ENCODE peak calls at places on chromosome 2, in four cellular contexts. B is HepG2, D is K562, R is HCT116. K is an unnamed sample.

GRCh38 chr2:9243357-9243756 is 36.7 kb downstream of the ASAP2 start:
- DNase-seq in R (no peak), D (no peak), B (no peak), K (no peak)

GRCh38 chr2:111679202-111679601 is 204.8 kb downstream of the ANAPC1 start:
- DNase-seq in B (no peak), D (no peak), R (no peak), K (no peak)

GRCh38 chr2:64063454-64063853 is 44.2 kb upstream of the VPS54 start:
- DNase-seq in B (no peak), D (no peak), R (no peak), K (no peak)

GRCh38 chr2:72722492-72723090 is 103.2 kb downstream of the EXOC6B start:
- DNase-seq in D (no peak), B (peak), R (no peak), K (no peak)

GRCh38 chr2:230944123-230944653 is 19.1 kb upstream of the GPR55 start:
- DNase-seq in D (no peak), R (no peak), B (no peak), K (peak)

GRCh38 chr2:205684871-205685313 is 2.6 kb downstream of the NRP2 start:
- DNase-seq in B (no peak), R (no peak), D (no peak), K (no peak)

GRCh38 chr2:172839446-172839845 is 103.8 kb downstream of the RAPGEF4 start:
- DNase-seq in D (no peak), R (no peak), B (no peak), K (no peak)

GRCh38 chr2:61763605-61764034 is 90.2 kb downstream of the FAM161A start:
- DNase-seq in R (peak), D (peak), B (peak), K (no peak)

GRCh38 chr2:142693171-142693950 is 184.1 kb upstream of the KYNU start:
- DNase-seq in B (no peak), R (no peak), D (no peak), K (no peak)

GRCh38 chr2:54107903-54108615 is 7.4 kb upstream of the ACYP2 start:
- DNase-seq in B (no peak), R (no peak), D (no peak), K (no peak)

GRCh38 chr2:113278073-113278811 is 479 bp downstream of the PAX8 start:
- DNase-seq in B (no peak), R (no peak), D (no peak), K (no peak)

DNA sequence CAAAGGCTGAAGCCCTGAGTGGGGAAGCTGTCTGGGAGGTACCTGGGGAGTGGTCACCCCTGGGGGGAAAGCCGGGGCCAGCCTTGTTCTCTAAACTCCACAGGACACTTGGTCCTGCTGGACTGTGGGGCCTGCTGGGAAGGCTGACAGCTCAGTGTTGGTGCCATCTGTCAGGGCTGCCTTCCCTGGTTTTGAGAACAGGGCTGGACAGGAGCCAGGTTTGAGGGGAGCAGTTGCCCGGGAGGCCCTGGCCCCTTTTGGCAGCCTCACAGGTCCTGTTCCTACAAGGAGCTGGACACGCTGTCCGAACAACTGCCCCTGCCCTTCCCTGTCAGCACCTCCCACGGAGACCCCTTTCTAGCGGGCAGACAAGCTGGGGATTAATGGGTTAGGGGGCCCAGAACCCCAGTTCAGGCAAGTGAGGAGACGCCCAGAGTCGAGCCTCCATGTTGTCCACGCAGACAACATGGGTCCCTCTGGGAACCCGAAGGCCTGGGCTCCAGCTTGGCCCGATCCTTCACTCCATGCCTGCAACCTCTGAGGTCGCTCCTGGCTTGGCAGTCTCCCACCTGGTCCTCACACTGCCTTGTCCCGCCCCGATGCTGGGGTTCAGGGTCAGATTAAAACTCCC is 40.8 kb downstream of the ATOH8 start:
- DNase-seq in B (no peak), D (no peak), R (no peak), K (no peak)
- TF ChIP-seq SRF in B (no peak), D (no peak), R (no peak), K (no peak)

GRCh38 chr2:48419884-48420511 is 110.0 kb upstream of the STON1 start:
- DNase-seq in R (no peak), B (no peak), D (no peak), K (no peak)
- TF ChIP-seq SRF in R (no peak), B (no peak), D (no peak), K (no peak)

GRCh38 chr2:226544581-226545210 is 254.9 kb downstream of the IRS1 start:
- DNase-seq in R (no peak), D (no peak), B (no peak), K (no peak)

GRCh38 chr2:226536410-226536809 is 263.2 kb downstream of the IRS1 start:
- DNase-seq in R (no peak), B (no peak), D (no peak), K (no peak)

GRCh38 chr2:226540204-226540994 is 259.2 kb downstream of the IRS1 start:
- DNase-seq in R (no peak), B (no peak), D (no peak), K (no peak)
- TF ChIP-seq SRF in R (no peak), B (no peak), D (no peak), K (no peak)

DNA sequence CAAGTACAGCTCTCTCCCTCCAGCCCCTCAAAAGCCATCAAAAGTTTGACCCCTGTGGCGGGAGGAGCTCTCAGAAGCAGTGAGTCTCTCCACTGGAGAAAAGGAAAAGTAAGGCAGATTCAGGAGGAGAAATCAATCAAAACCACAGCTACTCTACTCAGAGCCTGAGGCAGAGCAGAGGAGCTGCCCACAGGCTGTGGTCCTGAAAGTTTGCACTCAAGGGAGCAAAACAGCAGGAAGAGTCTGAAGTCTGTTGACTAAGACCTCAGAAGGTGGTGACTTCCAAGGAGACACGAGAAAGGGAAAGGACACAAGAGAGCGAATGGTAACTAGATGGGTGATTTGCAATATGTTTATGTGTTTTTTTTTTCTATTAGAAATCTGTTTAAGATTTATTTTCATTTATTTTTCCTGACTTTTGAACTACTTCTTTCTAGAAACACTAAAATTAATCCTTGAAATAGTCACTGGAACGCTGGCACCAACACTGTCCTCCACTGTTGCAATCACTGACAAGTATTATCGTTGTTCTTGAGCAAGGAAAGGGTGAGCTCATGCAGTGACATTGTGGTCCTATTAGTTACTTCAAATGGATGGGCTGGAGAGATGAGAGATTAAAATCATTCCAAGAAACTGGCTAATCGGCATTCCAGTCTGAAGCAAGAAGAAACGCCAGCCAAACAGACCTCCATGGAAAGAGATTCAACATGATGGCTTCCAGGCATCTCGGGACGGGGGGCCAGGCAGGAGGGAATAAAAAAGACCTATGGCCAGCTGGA is 35.8 kb downstream of the PID1 start:
- DNase-seq in B (no peak), R (no peak), D (no peak), K (no peak)
- TF ChIP-seq SRF in B (no peak), R (no peak), D (no peak), K (no peak)

DNA sequence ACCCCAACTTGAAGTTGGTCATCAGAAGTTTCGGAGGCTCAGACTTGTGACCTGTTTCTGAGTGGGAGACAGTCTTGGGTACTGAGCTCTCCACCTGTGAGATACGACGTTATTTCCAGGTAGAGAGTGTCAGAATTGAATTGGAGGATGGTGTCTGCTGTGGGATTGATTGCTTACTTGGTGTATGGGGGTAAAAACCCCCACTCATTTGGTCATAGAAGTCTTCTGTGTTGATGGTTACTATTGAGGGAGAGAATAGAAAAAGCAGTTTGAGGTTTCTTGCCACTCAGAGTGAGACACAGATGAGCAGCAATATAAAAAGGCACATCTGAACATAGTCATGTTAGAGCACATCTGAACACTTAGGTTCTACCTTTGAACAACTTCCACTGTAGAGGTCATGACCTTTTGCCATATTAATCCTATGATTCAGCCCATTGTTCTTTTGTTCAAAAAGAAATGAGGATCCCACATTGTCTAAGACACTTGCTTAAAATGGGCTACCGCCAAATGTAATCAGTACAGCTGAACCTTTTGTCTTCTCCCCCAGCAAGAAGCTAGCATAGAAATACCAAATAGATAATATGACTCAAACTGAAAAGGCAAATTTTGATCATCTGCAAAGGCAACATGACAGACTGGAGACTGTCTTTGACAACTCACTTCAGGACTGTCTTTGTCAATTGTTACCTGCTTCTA is 73.3 kb downstream of the NAB1 start:
- DNase-seq in R (no peak), D (no peak), B (no peak), K (peak)
- TF ChIP-seq SRF in R (no peak), D (no peak), B (no peak), K (no peak)